ENCODE peak calls at places on chromosomes 5 and 9, in seven cellular contexts. One of them, this sample, is unnamed.

GRCh38 chr9:133968966-133969617 is 23.0 kb downstream of the VAV2 start:
- DNase-seq in skeletal muscle cell: no peak
- DNase-seq in CD8-positive, alpha-beta memory T cell: no peak
- DNase-seq in RWPE1: no peak
- DNase-seq in amniotic epithelial cell: no peak
- DNase-seq in OCI-LY7: no peak
- DNase-seq in hippocampal formation: no peak
- DNase-seq in this sample: peak

GRCh38 chr5:72556351-72557146 is 49.3 kb upstream of the ZNF366 start:
- DNase-seq in skeletal muscle cell: peak
- DNase-seq in CD8-positive, alpha-beta memory T cell: peak
- DNase-seq in RWPE1: no peak
- DNase-seq in amniotic epithelial cell: peak
- DNase-seq in OCI-LY7: peak
- DNase-seq in hippocampal formation: no peak
- DNase-seq in this sample: peak

GRCh38 chr5:132054031-132054696 is 6.3 kb upstream of the IL3 start:
- DNase-seq in skeletal muscle cell: no peak
- DNase-seq in CD8-positive, alpha-beta memory T cell: no peak
- DNase-seq in RWPE1: no peak
- DNase-seq in amniotic epithelial cell: no peak
- DNase-seq in OCI-LY7: no peak
- DNase-seq in hippocampal formation: no peak
- DNase-seq in this sample: no peak

GRCh38 chr5:132070460-132071337 is 2.9 kb upstream of the CSF2 start:
- DNase-seq in skeletal muscle cell: no peak
- DNase-seq in CD8-positive, alpha-beta memory T cell: no peak
- DNase-seq in RWPE1: no peak
- DNase-seq in amniotic epithelial cell: peak
- DNase-seq in OCI-LY7: no peak
- DNase-seq in hippocampal formation: no peak
- DNase-seq in this sample: peak

GRCh38 chr5:91281409-91281808 is 101.7 kb downstream of the ARRDC3 start:
- DNase-seq in skeletal muscle cell: peak
- DNase-seq in CD8-positive, alpha-beta memory T cell: no peak
- DNase-seq in RWPE1: peak
- DNase-seq in amniotic epithelial cell: peak
- DNase-seq in OCI-LY7: no peak
- DNase-seq in hippocampal formation: no peak
- DNase-seq in this sample: peak

GRCh38 chr5:59254055-59254687 is 639.4 kb downstream of the PDE4D start:
- DNase-seq in skeletal muscle cell: no peak
- DNase-seq in CD8-positive, alpha-beta memory T cell: no peak
- DNase-seq in RWPE1: no peak
- DNase-seq in amniotic epithelial cell: no peak
- DNase-seq in OCI-LY7: no peak
- DNase-seq in hippocampal formation: no peak
- DNase-seq in this sample: no peak

GRCh38 chr9:133142657-133143592 is 20.8 kb downstream of the GBGT1 start:
- DNase-seq in skeletal muscle cell: no peak
- DNase-seq in CD8-positive, alpha-beta memory T cell: no peak
- DNase-seq in RWPE1: no peak
- DNase-seq in amniotic epithelial cell: no peak
- DNase-seq in OCI-LY7: no peak
- DNase-seq in hippocampal formation: no peak
- DNase-seq in this sample: peak

GRCh38 chr5:95668728-95669127 is 14.1 kb downstream of the SPATA9 start:
- DNase-seq in skeletal muscle cell: no peak
- DNase-seq in CD8-positive, alpha-beta memory T cell: no peak
- DNase-seq in RWPE1: no peak
- DNase-seq in amniotic epithelial cell: peak
- DNase-seq in OCI-LY7: no peak
- DNase-seq in hippocampal formation: no peak
- DNase-seq in this sample: no peak

GRCh38 chr9:22044583-22044982 is 35.5 kb upstream of the CDKN2B start:
- DNase-seq in skeletal muscle cell: peak
- DNase-seq in CD8-positive, alpha-beta memory T cell: no peak
- DNase-seq in RWPE1: peak
- DNase-seq in amniotic epithelial cell: peak
- DNase-seq in OCI-LY7: no peak
- DNase-seq in hippocampal formation: no peak
- DNase-seq in this sample: no peak

This sample was measured in trophoblast cell.